ENCODE peak calls at places on chromosome 9, in ten cellular contexts. J, Y, W, Q, I, G, H, V, D and E are unnamed samples.

GRCh38 chr9:110029422-110029814 is 178.5 kb downstream of the C9orf152 start:
- DNase-seq in J (no peak), Y (peak; percentile 96), W (peak; percentile 29), Q (no peak), I (peak; percentile 66), G (peak; percentile 45), H (no peak), V (no peak), D (no peak), E (no peak)

GRCh38 chr9:113963017-113963620 is 87.0 kb downstream of the ZNF618 start:
- DNase-seq in J (peak; percentile 60), Y (peak; percentile 77), W (peak; percentile 19), Q (peak; percentile 31), I (peak; percentile 64), G (peak; percentile 37), H (peak; percentile 17), V (peak; percentile 22), D (peak; percentile 13), E (peak; percentile 60)

GRCh38 chr9:87888501-87888900 is 5.8 kb downstream of the SPATA31E1 start:
- DNase-seq in J (no peak), Y (no peak), W (no peak), Q (no peak), I (no peak), G (no peak), H (no peak), V (no peak), D (no peak), E (no peak)

GRCh38 chr9:134889386-134890214 is 9.0 kb downstream of the FCN2 start:
- DNase-seq in J (peak; percentile 34), Y (no peak), W (no peak), Q (no peak), I (no peak), G (no peak), H (no peak), V (no peak), D (no peak), E (no peak)

GRCh38 chr9:90256345-90256744 is 386.3 kb downstream of the DIRAS2 start:
- DNase-seq in J (no peak), Y (no peak), W (no peak), Q (no peak), I (no peak), G (no peak), H (no peak), V (no peak), D (no peak), E (no peak)

GRCh38 chr9:113599647-113600476 is 136.3 kb downstream of the RGS3 start:
- DNase-seq in J (peak; percentile 40), Y (peak; percentile 78), W (no peak), Q (no peak), I (no peak), G (no peak), H (no peak), V (no peak), D (no peak), E (no peak)

GRCh38 chr9:91536211-91536691 is 112.6 kb upstream of the NFIL3 start:
- DNase-seq in J (no peak), Y (no peak), W (no peak), Q (no peak), I (no peak), G (no peak), H (no peak), V (peak; percentile 31), D (no peak), E (peak; percentile 78)

GRCh38 chr9:127931092-127931881 is 710 bp upstream of the PIP5KL1 start:
- DNase-seq in J (no peak), Y (peak; percentile 74), W (no peak), Q (no peak), I (no peak), G (peak; percentile 79), H (no peak), V (no peak), D (peak; percentile 35), E (no peak)

GRCh38 chr9:114017741-114018715 is 60.1 kb downstream of the AMBP start:
- DNase-seq in J (no peak), Y (no peak), W (peak; percentile 2), Q (no peak), I (no peak), G (peak; percentile 26), H (peak; percentile 4), V (no peak), D (no peak), E (no peak)

GRCh38 chr9:24614070-24614469 is 68.4 kb upstream of the IZUMO3 start:
- DNase-seq in J (no peak), Y (no peak), W (no peak), Q (no peak), I (no peak), G (no peak), H (no peak), V (no peak), D (peak; percentile 21), E (no peak)

GRCh38 chr9:88672874-88673695 is 138.1 kb downstream of the NXNL2 start:
- DNase-seq in J (no peak), Y (no peak), W (no peak), Q (no peak), I (no peak), G (no peak), H (no peak), V (no peak), D (no peak), E (no peak)

GRCh38 chr9:127781821-127782220 is 3.4 kb upstream of the SH2D3C start:
- DNase-seq in J (no peak), Y (no peak), W (no peak), Q (no peak), I (no peak), G (no peak), H (no peak), V (no peak), D (no peak), E (no peak)

GRCh38 chr9:124040935-124041816 is 29.6 kb downstream of the LHX2 start:
- DNase-seq in J (peak; percentile 62), Y (no peak), W (peak; percentile 39), Q (peak; percentile 72), I (no peak), G (no peak), H (peak; percentile 28), V (no peak), D (peak; percentile 10), E (peak; percentile 74)

GRCh38 chr9:13689925-13690324 is 410.4 kb upstream of the MPDZ start:
- DNase-seq in J (no peak), Y (no peak), W (no peak), Q (no peak), I (no peak), G (no peak), H (no peak), V (no peak), D (no peak), E (no peak)
- H3K36me3 ChIP-seq in J (no peaks in the 10 kb centered on the region), Y (no peaks in the 10 kb centered on the region), W (no peaks in the 10 kb centered on the region), Q (no peaks in the 10 kb centered on the region), I (no peaks in the 10 kb centered on the region), G (no peaks in the 10 kb centered on the region), H (no peaks in the 10 kb centered on the region), V (no peaks in the 10 kb centered on the region), D (no peaks in the 10 kb centered on the region), E (no peaks in the 10 kb centered on the region)

GRCh38 chr9:121701736-121702261 is 50.4 kb downstream of the DAB2IP start:
- DNase-seq in J (no peak), Y (no peak), W (no peak), Q (no peak), I (no peak), G (no peak), H (no peak), V (no peak), D (no peak), E (no peak)

GRCh38 chr9:121700831-121701419 is 49.5 kb downstream of the DAB2IP start:
- DNase-seq in J (no peak), Y (no peak), W (no peak), Q (peak; percentile 69), I (no peak), G (no peak), H (no peak), V (no peak), D (no peak), E (no peak)

GRCh38 chr9:121698627-121699270 is 47.3 kb downstream of the DAB2IP start:
- DNase-seq in J (peak; percentile 52), Y (peak; percentile 48), W (no peak), Q (peak; percentile 36), I (no peak), G (no peak), H (no peak), V (no peak), D (no peak), E (no peak)

GRCh38 chr9:121700165-121700830 is 48.9 kb downstream of the DAB2IP start:
- DNase-seq in J (peak; percentile 87), Y (peak; percentile 43), W (peak; percentile 49), Q (peak; percentile 74), I (no peak), G (peak; percentile 80), H (peak; percentile 19), V (no peak), D (peak; percentile 21), E (peak; percentile 78)

GRCh38 chr9:121699271-121700164 is 48.1 kb downstream of the DAB2IP start:
- DNase-seq in J (peak; percentile 75), Y (peak; percentile 67), W (peak; percentile 50), Q (peak; percentile 78), I (no peak), G (peak; percentile 59), H (peak; percentile 43), V (no peak), D (peak; percentile 82), E (peak; percentile 73)
- TF ChIP-seq CTCF in J (no peak), Y (no peak), W (no peak), Q (no peak), I (no peak), G (no peak), H (no peak), V (no peak), D (no peak), E (no peak)

DNA sequence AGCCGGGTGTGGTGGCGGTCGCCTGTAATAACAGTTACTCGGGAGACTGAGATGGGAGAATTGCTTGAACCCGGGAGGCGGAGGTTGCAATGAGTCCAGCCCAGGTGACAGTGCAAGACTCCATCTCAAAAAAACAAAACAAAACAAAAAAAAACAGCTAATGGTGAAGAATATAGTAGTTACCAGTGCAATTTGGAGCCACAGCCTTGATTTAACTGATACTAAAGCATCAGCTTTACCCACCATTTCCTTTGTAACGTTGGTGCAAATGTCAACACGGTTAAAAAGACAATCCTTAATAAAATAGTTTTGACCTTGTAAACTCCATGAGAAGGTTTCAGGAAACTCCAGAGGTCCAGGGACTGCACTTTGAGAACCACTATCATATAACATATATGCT is 41.8 kb downstream of the FNBP1 start:
- DNase-seq in J (no peak), Y (no peak), W (no peak), Q (no peak), I (no peak), G (no peak), H (no peak), V (no peak), D (no peak), E (no peak)
- H3K4me1 ChIP-seq in J (peaks cover 26% of the 10 kb centered on the region), Y (peaks cover 5% of the 10 kb centered on the region), W (peaks cover 38% of the 10 kb centered on the region), Q (peaks cover 14% of the 10 kb centered on the region), I (peaks cover 4% of the 10 kb centered on the region), G (peaks cover 3% of the 10 kb centered on the region), H (peaks cover 44% of the 10 kb centered on the region), V (peaks cover 2% of the 10 kb centered on the region), D (no peaks in the 10 kb centered on the region), E (peaks cover 18% of the 10 kb centered on the region)

GRCh38 chr9:85987236-85987635 is 46.3 kb downstream of the NAA35 start:
- DNase-seq in J (no peak), Y (no peak), W (no peak), Q (no peak), I (no peak), G (no peak), H (no peak), V (no peak), D (no peak), E (no peak)

GRCh38 chr9:85978496-85978895 is 37.5 kb downstream of the NAA35 start:
- DNase-seq in J (no peak), Y (peak; percentile 7), W (no peak), Q (no peak), I (no peak), G (no peak), H (no peak), V (no peak), D (no peak), E (no peak)

GRCh38 chr9:85984457-85984856 is 43.5 kb downstream of the NAA35 start:
- DNase-seq in J (no peak), Y (no peak), W (no peak), Q (no peak), I (no peak), G (no peak), H (no peak), V (no peak), D (no peak), E (no peak)
- H3K36me3 ChIP-seq in J (peaks cover 53% of the 10 kb centered on the region), Y (peaks cover 28% of the 10 kb centered on the region), W (no peaks in the 10 kb centered on the region), Q (no peaks in the 10 kb centered on the region), I (peaks cover 15% of the 10 kb centered on the region), G (peaks cover 4% of the 10 kb centered on the region), H (peaks cover 9% of the 10 kb centered on the region), V (peaks cover 3% of the 10 kb centered on the region), D (peaks cover 6% of the 10 kb centered on the region), E (no peaks in the 10 kb centered on the region)